ENCODE peak calls at places on chromosomes 12 and 14, in eight cellular contexts. One of them, this sample, is unnamed.

GRCh38 chr14:38199076-38199475 is 8.6 kb upstream of the SSTR1 start:
- DNase-seq in NCI-H2171 treated with DMSO at 0.1 percent for 48 hours: no peak
- DNase-seq in NCI-H446 treated with DMSO at 0.1 percent for 48 hours: peak; percentile 8
- DNase-seq in stromal cell of bone marrow: no peak
- DNase-seq in Calu3: no peak
- DNase-seq in adipocyte: no peak
- DNase-seq in MCF 10A: no peak
- DNase-seq in stimulated activated CD8-positive, alpha-beta memory T cell treated with anti-CD3 and anti-CD28 coated beads, Interleukin-4, amount 100 ng/mL, for 1 hour: no peak
- DNase-seq in this sample: no peak

GRCh38 chr12:132429932-132430643 is 59.9 kb upstream of the FBRSL1 start:
- DNase-seq in stimulated activated CD8-positive, alpha-beta memory T cell treated with anti-CD3 and anti-CD28 coated beads, Interleukin-4, amount 100 ng/mL, for 1 hour: peak; percentile 20
- DNase-seq in NCI-H446 treated with DMSO at 0.1 percent for 48 hours: peak; percentile 16
- DNase-seq in stromal cell of bone marrow: no peak
- DNase-seq in Calu3: peak; percentile 74
- DNase-seq in MCF 10A: peak; percentile 36
- DNase-seq in NCI-H2171 treated with DMSO at 0.1 percent for 48 hours: peak; percentile 96
- DNase-seq in adipocyte: peak; percentile 44
- DNase-seq in this sample: no peak

GRCh38 chr12:16602412-16602811 is 3.5 kb downstream of the LMO3 start:
- DNase-seq in stimulated activated CD8-positive, alpha-beta memory T cell treated with anti-CD3 and anti-CD28 coated beads, Interleukin-4, amount 100 ng/mL, for 1 hour: no peak
- DNase-seq in MCF 10A: no peak
- DNase-seq in NCI-H446 treated with DMSO at 0.1 percent for 48 hours: no peak
- DNase-seq in NCI-H2171 treated with DMSO at 0.1 percent for 48 hours: no peak
- DNase-seq in stromal cell of bone marrow: no peak
- DNase-seq in Calu3: no peak
- DNase-seq in adipocyte: no peak
- DNase-seq in this sample: no peak

GRCh38 chr12:53995311-53996187 is 4.4 kb upstream of the HOXC9 start:
- DNase-seq in NCI-H446 treated with DMSO at 0.1 percent for 48 hours: no peak
- DNase-seq in NCI-H2171 treated with DMSO at 0.1 percent for 48 hours: peak; percentile 54
- DNase-seq in MCF 10A: no peak
- DNase-seq in stimulated activated CD8-positive, alpha-beta memory T cell treated with anti-CD3 and anti-CD28 coated beads, Interleukin-4, amount 100 ng/mL, for 1 hour: no peak
- DNase-seq in adipocyte: no peak
- DNase-seq in Calu3: peak; percentile 79
- DNase-seq in stromal cell of bone marrow: no peak
- DNase-seq in this sample: no peak

GRCh38 chr14:32453857-32454810 is 125.0 kb downstream of the AKAP6 start:
- DNase-seq in NCI-H2171 treated with DMSO at 0.1 percent for 48 hours: peak; percentile 1
- DNase-seq in stromal cell of bone marrow: no peak
- DNase-seq in NCI-H446 treated with DMSO at 0.1 percent for 48 hours: peak; percentile 18
- DNase-seq in stimulated activated CD8-positive, alpha-beta memory T cell treated with anti-CD3 and anti-CD28 coated beads, Interleukin-4, amount 100 ng/mL, for 1 hour: no peak
- DNase-seq in MCF 10A: no peak
- DNase-seq in adipocyte: peak; percentile 19
- DNase-seq in Calu3: no peak
- DNase-seq in this sample: no peak

GRCh38 chr14:101019541-101019940 is 116.0 kb upstream of the RTL1 start:
- DNase-seq in NCI-H446 treated with DMSO at 0.1 percent for 48 hours: no peak
- DNase-seq in MCF 10A: no peak
- DNase-seq in adipocyte: no peak
- DNase-seq in NCI-H2171 treated with DMSO at 0.1 percent for 48 hours: no peak
- DNase-seq in Calu3: no peak
- DNase-seq in stromal cell of bone marrow: no peak
- DNase-seq in stimulated activated CD8-positive, alpha-beta memory T cell treated with anti-CD3 and anti-CD28 coated beads, Interleukin-4, amount 100 ng/mL, for 1 hour: no peak
- DNase-seq in this sample: no peak

GRCh38 chr12:15700595-15700994 is 88.6 kb downstream of the EPS8 start:
- DNase-seq in stromal cell of bone marrow: peak; percentile 91
- DNase-seq in NCI-H2171 treated with DMSO at 0.1 percent for 48 hours: no peak
- DNase-seq in MCF 10A: peak; percentile 85
- DNase-seq in NCI-H446 treated with DMSO at 0.1 percent for 48 hours: no peak
- DNase-seq in stimulated activated CD8-positive, alpha-beta memory T cell treated with anti-CD3 and anti-CD28 coated beads, Interleukin-4, amount 100 ng/mL, for 1 hour: no peak
- DNase-seq in Calu3: peak; percentile 23
- DNase-seq in adipocyte: peak; percentile 86
- DNase-seq in this sample: no peak

GRCh38 chr12:124396544-124397398 is 101.9 kb downstream of the RFLNA start:
- DNase-seq in stromal cell of bone marrow: no peak
- DNase-seq in stimulated activated CD8-positive, alpha-beta memory T cell treated with anti-CD3 and anti-CD28 coated beads, Interleukin-4, amount 100 ng/mL, for 1 hour: no peak
- DNase-seq in Calu3: peak; percentile 76
- DNase-seq in MCF 10A: no peak
- DNase-seq in adipocyte: no peak
- DNase-seq in NCI-H446 treated with DMSO at 0.1 percent for 48 hours: no peak
- DNase-seq in NCI-H2171 treated with DMSO at 0.1 percent for 48 hours: peak; percentile 56
- DNase-seq in this sample: no peak

GRCh38 chr14:91417983-91418386 is 365 bp upstream of the CCDC88C start:
- DNase-seq in stimulated activated CD8-positive, alpha-beta memory T cell treated with anti-CD3 and anti-CD28 coated beads, Interleukin-4, amount 100 ng/mL, for 1 hour: no peak
- DNase-seq in NCI-H446 treated with DMSO at 0.1 percent for 48 hours: no peak
- DNase-seq in NCI-H2171 treated with DMSO at 0.1 percent for 48 hours: peak; percentile 65
- DNase-seq in Calu3: peak; percentile 68
- DNase-seq in stromal cell of bone marrow: no peak
- DNase-seq in adipocyte: no peak
- DNase-seq in MCF 10A: peak; percentile 61
- DNase-seq in this sample: peak; percentile 39

GRCh38 chr14:106666341-106666740 is 1140.0 kb downstream of the TMEM121 start:
- DNase-seq in stimulated activated CD8-positive, alpha-beta memory T cell treated with anti-CD3 and anti-CD28 coated beads, Interleukin-4, amount 100 ng/mL, for 1 hour: no peak
- DNase-seq in stromal cell of bone marrow: no peak
- DNase-seq in Calu3: no peak
- DNase-seq in NCI-H2171 treated with DMSO at 0.1 percent for 48 hours: no peak
- DNase-seq in MCF 10A: no peak
- DNase-seq in NCI-H446 treated with DMSO at 0.1 percent for 48 hours: no peak
- DNase-seq in adipocyte: no peak
- DNase-seq in this sample: no peak

GRCh38 chr12:52311282-52311643 is 9.9 kb downstream of the KRT83 start:
- DNase-seq in NCI-H446 treated with DMSO at 0.1 percent for 48 hours: no peak
- DNase-seq in adipocyte: no peak
- DNase-seq in Calu3: no peak
- DNase-seq in NCI-H2171 treated with DMSO at 0.1 percent for 48 hours: no peak
- DNase-seq in stimulated activated CD8-positive, alpha-beta memory T cell treated with anti-CD3 and anti-CD28 coated beads, Interleukin-4, amount 100 ng/mL, for 1 hour: no peak
- DNase-seq in MCF 10A: no peak
- DNase-seq in stromal cell of bone marrow: no peak
- DNase-seq in this sample: no peak

GRCh38 chr14:77276959-77277358 is 6.0 kb upstream of the NGB start:
- DNase-seq in adipocyte: no peak
- DNase-seq in MCF 10A: no peak
- DNase-seq in NCI-H2171 treated with DMSO at 0.1 percent for 48 hours: no peak
- DNase-seq in NCI-H446 treated with DMSO at 0.1 percent for 48 hours: no peak
- DNase-seq in Calu3: no peak
- DNase-seq in stromal cell of bone marrow: no peak
- DNase-seq in stimulated activated CD8-positive, alpha-beta memory T cell treated with anti-CD3 and anti-CD28 coated beads, Interleukin-4, amount 100 ng/mL, for 1 hour: no peak
- DNase-seq in this sample: no peak

GRCh38 chr12:65163755-65164154 is 5.6 kb upstream of the LEMD3 start:
- DNase-seq in stimulated activated CD8-positive, alpha-beta memory T cell treated with anti-CD3 and anti-CD28 coated beads, Interleukin-4, amount 100 ng/mL, for 1 hour: no peak
- DNase-seq in MCF 10A: no peak
- DNase-seq in NCI-H2171 treated with DMSO at 0.1 percent for 48 hours: no peak
- DNase-seq in Calu3: no peak
- DNase-seq in stromal cell of bone marrow: no peak
- DNase-seq in adipocyte: no peak
- DNase-seq in NCI-H446 treated with DMSO at 0.1 percent for 48 hours: no peak
- DNase-seq in this sample: no peak

GRCh38 chr14:93105362-93105761 is 10.4 kb downstream of the ITPK1 start:
- DNase-seq in NCI-H2171 treated with DMSO at 0.1 percent for 48 hours: no peak
- DNase-seq in stromal cell of bone marrow: peak; percentile 54
- DNase-seq in stimulated activated CD8-positive, alpha-beta memory T cell treated with anti-CD3 and anti-CD28 coated beads, Interleukin-4, amount 100 ng/mL, for 1 hour: no peak
- DNase-seq in adipocyte: peak; percentile 27
- DNase-seq in Calu3: no peak
- DNase-seq in NCI-H446 treated with DMSO at 0.1 percent for 48 hours: no peak
- DNase-seq in MCF 10A: peak; percentile 85
- DNase-seq in this sample: no peak

GRCh38 chr12:130183585-130184370 is 21.5 kb downstream of the FZD10 start:
- DNase-seq in stromal cell of bone marrow: no peak
- DNase-seq in NCI-H446 treated with DMSO at 0.1 percent for 48 hours: no peak
- DNase-seq in NCI-H2171 treated with DMSO at 0.1 percent for 48 hours: no peak
- DNase-seq in adipocyte: no peak
- DNase-seq in stimulated activated CD8-positive, alpha-beta memory T cell treated with anti-CD3 and anti-CD28 coated beads, Interleukin-4, amount 100 ng/mL, for 1 hour: no peak
- DNase-seq in Calu3: no peak
- DNase-seq in MCF 10A: no peak
- DNase-seq in this sample: no peak

GRCh38 chr12:94650143-94651056 is at the start of gene TMCC3:
- DNase-seq in stimulated activated CD8-positive, alpha-beta memory T cell treated with anti-CD3 and anti-CD28 coated beads, Interleukin-4, amount 100 ng/mL, for 1 hour: no peak
- DNase-seq in stromal cell of bone marrow: no peak
- DNase-seq in adipocyte: peak; percentile 65
- DNase-seq in MCF 10A: peak; percentile 42
- DNase-seq in NCI-H2171 treated with DMSO at 0.1 percent for 48 hours: peak; percentile 41
- DNase-seq in NCI-H446 treated with DMSO at 0.1 percent for 48 hours: no peak
- DNase-seq in Calu3: peak; percentile 58
- DNase-seq in this sample: no peak

GRCh38 chr12:63802012-63802608 is 22.4 kb downstream of the RXYLT1 start:
- DNase-seq in adipocyte: peak; percentile 77
- DNase-seq in NCI-H2171 treated with DMSO at 0.1 percent for 48 hours: peak; percentile 46
- DNase-seq in Calu3: no peak
- DNase-seq in MCF 10A: peak; percentile 23
- DNase-seq in stimulated activated CD8-positive, alpha-beta memory T cell treated with anti-CD3 and anti-CD28 coated beads, Interleukin-4, amount 100 ng/mL, for 1 hour: no peak
- DNase-seq in stromal cell of bone marrow: peak; percentile 18
- DNase-seq in NCI-H446 treated with DMSO at 0.1 percent for 48 hours: peak; percentile 12
- DNase-seq in this sample: no peak

GRCh38 chr12:27142102-27142721 is 59.8 kb upstream of the C12orf71 start:
- DNase-seq in Calu3: peak; percentile 74
- DNase-seq in NCI-H2171 treated with DMSO at 0.1 percent for 48 hours: peak; percentile 23
- DNase-seq in MCF 10A: peak; percentile 84
- DNase-seq in stromal cell of bone marrow: peak; percentile 77
- DNase-seq in NCI-H446 treated with DMSO at 0.1 percent for 48 hours: peak; percentile 8
- DNase-seq in adipocyte: peak; percentile 91
- DNase-seq in stimulated activated CD8-positive, alpha-beta memory T cell treated with anti-CD3 and anti-CD28 coated beads, Interleukin-4, amount 100 ng/mL, for 1 hour: no peak
- DNase-seq in this sample: peak; percentile 53

GRCh38 chr12:102052192-102053061 is 9.4 kb downstream of the WASHC3 start:
- DNase-seq in adipocyte: no peak
- DNase-seq in Calu3: no peak
- DNase-seq in NCI-H2171 treated with DMSO at 0.1 percent for 48 hours: no peak
- DNase-seq in NCI-H446 treated with DMSO at 0.1 percent for 48 hours: no peak
- DNase-seq in MCF 10A: no peak
- DNase-seq in stimulated activated CD8-positive, alpha-beta memory T cell treated with anti-CD3 and anti-CD28 coated beads, Interleukin-4, amount 100 ng/mL, for 1 hour: no peak
- DNase-seq in stromal cell of bone marrow: no peak
- DNase-seq in this sample: no peak

GRCh38 chr14:100736269-100737180 is 9.8 kb downstream of the DLK1 start:
- DNase-seq in stimulated activated CD8-positive, alpha-beta memory T cell treated with anti-CD3 and anti-CD28 coated beads, Interleukin-4, amount 100 ng/mL, for 1 hour: no peak
- DNase-seq in MCF 10A: no peak
- DNase-seq in stromal cell of bone marrow: no peak
- DNase-seq in adipocyte: no peak
- DNase-seq in NCI-H2171 treated with DMSO at 0.1 percent for 48 hours: no peak
- DNase-seq in Calu3: no peak
- DNase-seq in NCI-H446 treated with DMSO at 0.1 percent for 48 hours: no peak
- DNase-seq in this sample: no peak

GRCh38 chr12:27534060-27534764 is 10.2 kb downstream of the PPFIBP1 start:
- DNase-seq in stromal cell of bone marrow: no peak
- DNase-seq in Calu3: no peak
- DNase-seq in NCI-H2171 treated with DMSO at 0.1 percent for 48 hours: no peak
- DNase-seq in stimulated activated CD8-positive, alpha-beta memory T cell treated with anti-CD3 and anti-CD28 coated beads, Interleukin-4, amount 100 ng/mL, for 1 hour: no peak
- DNase-seq in adipocyte: no peak
- DNase-seq in MCF 10A: no peak
- DNase-seq in NCI-H446 treated with DMSO at 0.1 percent for 48 hours: no peak
- DNase-seq in this sample: no peak

GRCh38 chr12:89863332-89863938 is 154.8 kb upstream of the ATP2B1 start:
- DNase-seq in NCI-H2171 treated with DMSO at 0.1 percent for 48 hours: no peak
- DNase-seq in stimulated activated CD8-positive, alpha-beta memory T cell treated with anti-CD3 and anti-CD28 coated beads, Interleukin-4, amount 100 ng/mL, for 1 hour: no peak
- DNase-seq in NCI-H446 treated with DMSO at 0.1 percent for 48 hours: no peak
- DNase-seq in Calu3: no peak
- DNase-seq in stromal cell of bone marrow: no peak
- DNase-seq in adipocyte: no peak
- DNase-seq in MCF 10A: no peak
- DNase-seq in this sample: no peak

GRCh38 chr12:115918763-115919162 is 358.7 kb downstream of the MED13L start:
- DNase-seq in NCI-H2171 treated with DMSO at 0.1 percent for 48 hours: no peak
- DNase-seq in Calu3: no peak
- DNase-seq in stromal cell of bone marrow: no peak
- DNase-seq in NCI-H446 treated with DMSO at 0.1 percent for 48 hours: no peak
- DNase-seq in stimulated activated CD8-positive, alpha-beta memory T cell treated with anti-CD3 and anti-CD28 coated beads, Interleukin-4, amount 100 ng/mL, for 1 hour: no peak
- DNase-seq in adipocyte: no peak
- DNase-seq in MCF 10A: no peak
- DNase-seq in this sample: peak; percentile 25

GRCh38 chr14:101598159-101598558 is 36.9 kb downstream of the DIO3 start:
- DNase-seq in Calu3: no peak
- DNase-seq in NCI-H446 treated with DMSO at 0.1 percent for 48 hours: no peak
- DNase-seq in stimulated activated CD8-positive, alpha-beta memory T cell treated with anti-CD3 and anti-CD28 coated beads, Interleukin-4, amount 100 ng/mL, for 1 hour: no peak
- DNase-seq in NCI-H2171 treated with DMSO at 0.1 percent for 48 hours: no peak
- DNase-seq in MCF 10A: no peak
- DNase-seq in adipocyte: no peak
- DNase-seq in stromal cell of bone marrow: no peak
- DNase-seq in this sample: no peak

GRCh38 chr12:6494351-6494743 is 445 bp downstream of the NCAPD2 start:
- DNase-seq in NCI-H2171 treated with DMSO at 0.1 percent for 48 hours: no peak
- DNase-seq in Calu3: no peak
- DNase-seq in adipocyte: no peak
- DNase-seq in NCI-H446 treated with DMSO at 0.1 percent for 48 hours: no peak
- DNase-seq in stimulated activated CD8-positive, alpha-beta memory T cell treated with anti-CD3 and anti-CD28 coated beads, Interleukin-4, amount 100 ng/mL, for 1 hour: no peak
- DNase-seq in MCF 10A: no peak
- DNase-seq in stromal cell of bone marrow: no peak
- DNase-seq in this sample: no peak

GRCh38 chr14:104885031-104885972 is 20.2 kb downstream of the CEP170B start:
- DNase-seq in adipocyte: no peak
- DNase-seq in NCI-H446 treated with DMSO at 0.1 percent for 48 hours: no peak
- DNase-seq in stromal cell of bone marrow: no peak
- DNase-seq in MCF 10A: no peak
- DNase-seq in NCI-H2171 treated with DMSO at 0.1 percent for 48 hours: no peak
- DNase-seq in Calu3: no peak
- DNase-seq in stimulated activated CD8-positive, alpha-beta memory T cell treated with anti-CD3 and anti-CD28 coated beads, Interleukin-4, amount 100 ng/mL, for 1 hour: no peak
- DNase-seq in this sample: no peak

GRCh38 chr14:73943083-73943482 is 6.8 kb downstream of the FAM161B start:
- DNase-seq in MCF 10A: peak; percentile 75
- DNase-seq in NCI-H446 treated with DMSO at 0.1 percent for 48 hours: no peak
- DNase-seq in NCI-H2171 treated with DMSO at 0.1 percent for 48 hours: no peak
- DNase-seq in adipocyte: peak; percentile 90
- DNase-seq in stromal cell of bone marrow: peak; percentile 67
- DNase-seq in Calu3: no peak
- DNase-seq in stimulated activated CD8-positive, alpha-beta memory T cell treated with anti-CD3 and anti-CD28 coated beads, Interleukin-4, amount 100 ng/mL, for 1 hour: no peak
- DNase-seq in this sample: peak; percentile 32

GRCh38 chr12:95805864-95806669 is 15.5 kb upstream of the NTN4 start:
- DNase-seq in stimulated activated CD8-positive, alpha-beta memory T cell treated with anti-CD3 and anti-CD28 coated beads, Interleukin-4, amount 100 ng/mL, for 1 hour: no peak
- DNase-seq in adipocyte: peak; percentile 95
- DNase-seq in NCI-H446 treated with DMSO at 0.1 percent for 48 hours: no peak
- DNase-seq in NCI-H2171 treated with DMSO at 0.1 percent for 48 hours: no peak
- DNase-seq in MCF 10A: peak; percentile 96
- DNase-seq in Calu3: peak; percentile 65
- DNase-seq in stromal cell of bone marrow: peak; percentile 100
- DNase-seq in this sample: no peak

GRCh38 chr14:93115920-93116675 is at the start of gene ITPK1:
- DNase-seq in Calu3: peak; percentile 59
- DNase-seq in NCI-H2171 treated with DMSO at 0.1 percent for 48 hours: peak; percentile 53
- DNase-seq in stimulated activated CD8-positive, alpha-beta memory T cell treated with anti-CD3 and anti-CD28 coated beads, Interleukin-4, amount 100 ng/mL, for 1 hour: peak; percentile 26
- DNase-seq in adipocyte: peak; percentile 91
- DNase-seq in MCF 10A: peak; percentile 51
- DNase-seq in NCI-H446 treated with DMSO at 0.1 percent for 48 hours: no peak
- DNase-seq in stromal cell of bone marrow: peak; percentile 33
- DNase-seq in this sample: peak; percentile 24

GRCh38 chr12:48128800-48129199 is 9.6 kb downstream of the PFKM start:
- DNase-seq in stromal cell of bone marrow: no peak
- DNase-seq in adipocyte: no peak
- DNase-seq in NCI-H446 treated with DMSO at 0.1 percent for 48 hours: no peak
- DNase-seq in NCI-H2171 treated with DMSO at 0.1 percent for 48 hours: no peak
- DNase-seq in Calu3: no peak
- DNase-seq in MCF 10A: no peak
- DNase-seq in stimulated activated CD8-positive, alpha-beta memory T cell treated with anti-CD3 and anti-CD28 coated beads, Interleukin-4, amount 100 ng/mL, for 1 hour: no peak
- DNase-seq in this sample: no peak

GRCh38 chr12:128783129-128783574 is 40.6 kb downstream of the SLC15A4 start:
- DNase-seq in stromal cell of bone marrow: no peak
- DNase-seq in stimulated activated CD8-positive, alpha-beta memory T cell treated with anti-CD3 and anti-CD28 coated beads, Interleukin-4, amount 100 ng/mL, for 1 hour: no peak
- DNase-seq in MCF 10A: peak; percentile 20
- DNase-seq in Calu3: no peak
- DNase-seq in adipocyte: no peak
- DNase-seq in NCI-H446 treated with DMSO at 0.1 percent for 48 hours: no peak
- DNase-seq in NCI-H2171 treated with DMSO at 0.1 percent for 48 hours: no peak
- DNase-seq in this sample: no peak

GRCh38 chr12:28998662-28999120 is 150.4 kb upstream of the FAR2 start:
- DNase-seq in NCI-H446 treated with DMSO at 0.1 percent for 48 hours: no peak
- DNase-seq in NCI-H2171 treated with DMSO at 0.1 percent for 48 hours: peak; percentile 61
- DNase-seq in Calu3: peak; percentile 31
- DNase-seq in stimulated activated CD8-positive, alpha-beta memory T cell treated with anti-CD3 and anti-CD28 coated beads, Interleukin-4, amount 100 ng/mL, for 1 hour: no peak
- DNase-seq in MCF 10A: peak; percentile 46
- DNase-seq in stromal cell of bone marrow: peak; percentile 49
- DNase-seq in adipocyte: peak; percentile 75
- DNase-seq in this sample: peak; percentile 3

GRCh38 chr14:23021479-23021878 is 11.5 kb upstream of the C14orf93 start:
- DNase-seq in Calu3: no peak
- DNase-seq in adipocyte: no peak
- DNase-seq in MCF 10A: no peak
- DNase-seq in NCI-H446 treated with DMSO at 0.1 percent for 48 hours: no peak
- DNase-seq in NCI-H2171 treated with DMSO at 0.1 percent for 48 hours: peak; percentile 53
- DNase-seq in stromal cell of bone marrow: no peak
- DNase-seq in stimulated activated CD8-positive, alpha-beta memory T cell treated with anti-CD3 and anti-CD28 coated beads, Interleukin-4, amount 100 ng/mL, for 1 hour: no peak
- DNase-seq in this sample: no peak

GRCh38 chr14:35068238-35069012 is 22.4 kb downstream of the FAM177A1 start:
- DNase-seq in MCF 10A: no peak
- DNase-seq in NCI-H2171 treated with DMSO at 0.1 percent for 48 hours: no peak
- DNase-seq in adipocyte: no peak
- DNase-seq in Calu3: no peak
- DNase-seq in stimulated activated CD8-positive, alpha-beta memory T cell treated with anti-CD3 and anti-CD28 coated beads, Interleukin-4, amount 100 ng/mL, for 1 hour: no peak
- DNase-seq in stromal cell of bone marrow: no peak
- DNase-seq in NCI-H446 treated with DMSO at 0.1 percent for 48 hours: no peak
- DNase-seq in this sample: no peak